ENCODE peak calls at places on chromosomes 11 and 22, in nine cellular contexts. Q is psoas muscle, O is sciatic nerve, H is lung microvascular endothelial cell, X is WTC11, F is ACHN, N is AG04449, B is ecto neural progenitor cell, S is PC-3. A is an unnamed sample.

GRCh38 chr11:19187880-19188279 is 13.9 kb downstream of the CSRP3 start:
- DNase-seq in Q (no peak), O (no peak), B (no peak), F (no peak), H (no peak), S (peak), N (no peak), X (no peak), A (no peak)

GRCh38 chr22:36702832-36703210 is 731 bp downstream of the CACNG2 start:
- DNase-seq in N (no peak), X (no peak), S (no peak), H (no peak), O (no peak), B (no peak), F (no peak), Q (no peak), A (no peak)

GRCh38 chr11:68328374-68329091 is 16.1 kb downstream of the LRP5 start:
- DNase-seq in H (peak), B (peak), S (no peak), N (no peak), Q (no peak), O (no peak), X (peak), F (no peak), A (peak)

GRCh38 chr22:41341990-41342389 is 39.8 kb upstream of the TEF start:
- DNase-seq in B (no peak), F (no peak), Q (no peak), N (no peak), H (peak), S (no peak), X (no peak), O (no peak), A (no peak)

GRCh38 chr11:103806130-103806900 is 230.1 kb upstream of the DDI1 start:
- DNase-seq in B (no peak), O (no peak), H (peak), N (no peak), X (no peak), F (peak), Q (no peak), S (peak), A (peak)

GRCh38 chr11:123300874-123301695 is 106.0 kb upstream of the CLMP start:
- DNase-seq in O (no peak), S (peak), H (peak), X (no peak), F (peak), B (no peak), N (peak), Q (no peak), A (peak)

GRCh38 chr22:39893526-39893925 is at the start of gene ENTHD1:
- DNase-seq in B (no peak), S (no peak), X (peak), O (no peak), H (no peak), Q (no peak), F (no peak), N (no peak), A (no peak)

GRCh38 chr11:111445586-111445985 is 66.5 kb upstream of the POU2AF1 start:
- DNase-seq in X (no peak), O (no peak), N (no peak), B (no peak), Q (no peak), F (no peak), S (no peak), H (peak), A (peak)

A was measured in endothelial cell of umbilical vein.